ENCODE peak calls at places on chromosomes 6 and 20, in six cellular contexts. Y is M059J, Q is Kasumi-1, J is glutamatergic neuron, D is heart right ventricle, K is NCI-H1417 treated with DMSO at 0.1 percent for 48 hours. F is an unnamed sample.

GRCh38 chr20:3390759-3391500 is 16.5 kb downstream of the DNAAF9 start:
- DNase-seq in Y (no peak), Q (no peak), J (no peak), D (no peak), K (no peak), F (peak)

GRCh38 chr6:11854418-11855165 is 76.0 kb upstream of the ADTRP start:
- DNase-seq in Y (peak), Q (no peak), J (no peak), D (no peak), K (no peak), F (no peak)

GRCh38 chr6:125674230-125674629 is 75.2 kb upstream of the HEY2 start:
- DNase-seq in Y (no peak), Q (no peak), J (no peak), D (no peak), K (no peak), F (no peak)

GRCh38 chr20:2986466-2986865 is 57.0 kb upstream of the GNRH2 start:
- DNase-seq in Y (no peak), Q (peak), J (no peak), D (no peak), K (no peak), F (no peak)

GRCh38 chr6:99614430-99615161 is 8.0 kb downstream of the PRDM13 start:
- DNase-seq in Y (no peak), Q (peak), J (peak), D (no peak), K (no peak), F (no peak)

GRCh38 chr6:348860-349396 is 42.6 kb upstream of the IRF4 start:
- DNase-seq in Y (no peak), Q (no peak), J (no peak), D (peak), K (no peak), F (no peak)

GRCh38 chr20:40192083-40192482 is 497.0 kb downstream of the MAFB start:
- DNase-seq in Y (peak), Q (no peak), J (no peak), D (no peak), K (no peak), F (no peak)

GRCh38 chr6:15086273-15087158 is 159.4 kb upstream of the JARID2 start:
- DNase-seq in Y (no peak), Q (no peak), J (no peak), D (no peak), K (no peak), F (no peak)

GRCh38 chr20:60101894-60102281 is 143.7 kb downstream of the CDH26 start:
- DNase-seq in Y (peak), Q (no peak), J (no peak), D (no peak), K (no peak), F (no peak)

GRCh38 chr20:56032251-56032650 is 26.9 kb upstream of the CBLN4 start:
- DNase-seq in Y (peak), Q (no peak), J (no peak), D (no peak), K (no peak), F (no peak)

GRCh38 chr6:23269436-23269835 is 700.1 kb downstream of the HDGFL1 start:
- DNase-seq in Y (no peak), Q (no peak), J (no peak), D (no peak), K (no peak), F (no peak)

GRCh38 chr6:38212116-38212515 is 392.6 kb downstream of the ZFAND3 start:
- DNase-seq in Y (no peak), Q (no peak), J (no peak), D (no peak), K (no peak), F (no peak)

F was measured in pons.